ENCODE peak calls at places on chromosome 19, in five cellular contexts. One of them, this sample, is unnamed. For H3K4me1 and H3K9me3, the result is how much of the 10 kb centered on the place peaks cover.

GRCh38 chr19:1482361-1483066 is 3.5 kb upstream of the C19orf25 start:
- DNase-seq in neuronal stem cell: no peak
- DNase-seq in CD8-positive, alpha-beta T cell: no peak
- DNase-seq in left ventricle myocardium inferior: no peak
- DNase-seq in HCT116: no peak
- DNase-seq in this sample: no peak

GRCh38 chr19:16262618-16263017 is 62.0 kb upstream of the KLF2 start:
- DNase-seq in neuronal stem cell: no peak
- DNase-seq in CD8-positive, alpha-beta T cell: no peak
- DNase-seq in left ventricle myocardium inferior: no peak
- DNase-seq in HCT116: no peak
- DNase-seq in this sample: no peak

GRCh38 chr19:39438270-39438934 is 2.7 kb upstream of the RPS16 start:
- DNase-seq in neuronal stem cell: no peak
- DNase-seq in CD8-positive, alpha-beta T cell: no peak
- DNase-seq in left ventricle myocardium inferior: no peak
- DNase-seq in HCT116: no peak
- DNase-seq in this sample: no peak

GRCh38 chr19:30691767-30692516 is 319.8 kb downstream of the ZNF536 start:
- DNase-seq in neuronal stem cell: no peak
- DNase-seq in CD8-positive, alpha-beta T cell: no peak
- DNase-seq in left ventricle myocardium inferior: no peak
- DNase-seq in HCT116: no peak
- DNase-seq in this sample: no peak

GRCh38 chr19:44892932-44893331 is 1.9 kb downstream of the TOMM40 start:
- DNase-seq in neuronal stem cell: no peak
- DNase-seq in CD8-positive, alpha-beta T cell: no peak
- DNase-seq in left ventricle myocardium inferior: no peak
- DNase-seq in HCT116: no peak
- DNase-seq in this sample: no peak

GRCh38 chr19:14517840-14518505 is at the start of gene DNAJB1:
- DNase-seq in neuronal stem cell: no peak
- DNase-seq in CD8-positive, alpha-beta T cell: no peak
- DNase-seq in left ventricle myocardium inferior: peak
- DNase-seq in HCT116: no peak
- DNase-seq in this sample: peak

GRCh38 chr19:7469654-7470285 is 19.1 kb downstream of the PEX11G start:
- DNase-seq in neuronal stem cell: no peak
- DNase-seq in CD8-positive, alpha-beta T cell: no peak
- DNase-seq in left ventricle myocardium inferior: no peak
- DNase-seq in HCT116: no peak
- DNase-seq in this sample: no peak

GRCh38 chr19:29837448-29837961 is 25.7 kb downstream of the CCNE1 start:
- DNase-seq in neuronal stem cell: no peak
- DNase-seq in CD8-positive, alpha-beta T cell: no peak
- DNase-seq in left ventricle myocardium inferior: no peak
- DNase-seq in HCT116: no peak
- DNase-seq in this sample: no peak

GRCh38 chr19:19386373-19386869 is 19.1 kb upstream of the GATAD2A start:
- DNase-seq in neuronal stem cell: no peak
- DNase-seq in CD8-positive, alpha-beta T cell: no peak
- DNase-seq in left ventricle myocardium inferior: no peak
- DNase-seq in HCT116: no peak
- DNase-seq in this sample: no peak

GRCh38 chr19:28737021-28737525 is 475.9 kb downstream of the UQCRFS1 start:
- DNase-seq in neuronal stem cell: no peak
- DNase-seq in CD8-positive, alpha-beta T cell: no peak
- DNase-seq in left ventricle myocardium inferior: no peak
- DNase-seq in HCT116: no peak
- DNase-seq in this sample: no peak

GRCh38 chr19:30224689-30225606 is 147.2 kb upstream of the ZNF536 start:
- DNase-seq in neuronal stem cell: no peak
- DNase-seq in CD8-positive, alpha-beta T cell: no peak
- DNase-seq in left ventricle myocardium inferior: no peak
- DNase-seq in HCT116: no peak
- DNase-seq in this sample: peak

GRCh38 chr19:18839465-18840287 is 7.9 kb downstream of the UPF1 start:
- DNase-seq in neuronal stem cell: no peak
- DNase-seq in CD8-positive, alpha-beta T cell: no peak
- DNase-seq in left ventricle myocardium inferior: no peak
- DNase-seq in HCT116: no peak
- DNase-seq in this sample: no peak

GRCh38 chr19:53883231-53883661 is 1.2 kb downstream of the PRKCG start:
- DNase-seq in neuronal stem cell: no peak
- DNase-seq in CD8-positive, alpha-beta T cell: no peak
- DNase-seq in left ventricle myocardium inferior: no peak
- DNase-seq in HCT116: no peak
- DNase-seq in this sample: peak

GRCh38 chr19:51607077-51607476 is 23.1 kb downstream of the SIGLEC5 start:
- DNase-seq in neuronal stem cell: no peak
- DNase-seq in CD8-positive, alpha-beta T cell: no peak
- DNase-seq in left ventricle myocardium inferior: no peak
- DNase-seq in HCT116: no peak
- DNase-seq in this sample: no peak

GRCh38 chr19:35436477-35437141 is 11.4 kb upstream of the FFAR2 start:
- DNase-seq in neuronal stem cell: no peak
- DNase-seq in CD8-positive, alpha-beta T cell: no peak
- DNase-seq in left ventricle myocardium inferior: no peak
- DNase-seq in HCT116: no peak
- DNase-seq in this sample: no peak

GRCh38 chr19:45553464-45553863 is 31.1 kb downstream of the OPA3 start:
- DNase-seq in neuronal stem cell: no peak
- DNase-seq in CD8-positive, alpha-beta T cell: no peak
- DNase-seq in left ventricle myocardium inferior: no peak
- DNase-seq in HCT116: no peak
- DNase-seq in this sample: no peak

GRCh38 chr19:4455742-4456565 is 1.6 kb downstream of the UBXN6 start:
- DNase-seq in neuronal stem cell: no peak
- DNase-seq in CD8-positive, alpha-beta T cell: no peak
- DNase-seq in left ventricle myocardium inferior: peak
- DNase-seq in HCT116: no peak
- DNase-seq in this sample: no peak

GRCh38 chr19:29515233-29515619 is 10.6 kb upstream of the VSTM2B start:
- DNase-seq in neuronal stem cell: no peak
- DNase-seq in CD8-positive, alpha-beta T cell: no peak
- DNase-seq in left ventricle myocardium inferior: peak
- DNase-seq in HCT116: no peak
- DNase-seq in this sample: no peak

GRCh38 chr19:38699027-38699346 is 45.3 kb downstream of the CAPN12 start:
- DNase-seq in neuronal stem cell: no peak
- DNase-seq in CD8-positive, alpha-beta T cell: no peak
- DNase-seq in left ventricle myocardium inferior: no peak
- DNase-seq in HCT116: no peak
- DNase-seq in this sample: no peak

GRCh38 chr19:1282588-1283206 is 3.0 kb upstream of the EFNA2 start:
- DNase-seq in neuronal stem cell: no peak
- DNase-seq in CD8-positive, alpha-beta T cell: no peak
- DNase-seq in left ventricle myocardium inferior: no peak
- DNase-seq in HCT116: no peak
- DNase-seq in this sample: no peak

GRCh38 chr19:1756264-1756663 is 3.0 kb downstream of the ONECUT3 start:
- DNase-seq in neuronal stem cell: no peak
- DNase-seq in CD8-positive, alpha-beta T cell: no peak
- DNase-seq in left ventricle myocardium inferior: no peak
- DNase-seq in HCT116: no peak
- DNase-seq in this sample: no peak

GRCh38 chr19:32599736-32600157 is 18.8 kb downstream of the PDCD5 start:
- DNase-seq in neuronal stem cell: peak
- DNase-seq in CD8-positive, alpha-beta T cell: peak
- DNase-seq in left ventricle myocardium inferior: no peak
- DNase-seq in HCT116: peak
- DNase-seq in this sample: peak

GRCh38 chr19:55160128-55160985 is 2.8 kb upstream of the TNNI3 start:
- DNase-seq in neuronal stem cell: peak
- DNase-seq in CD8-positive, alpha-beta T cell: peak
- DNase-seq in left ventricle myocardium inferior: peak
- DNase-seq in HCT116: peak
- DNase-seq in this sample: peak

GRCh38 chr19:13019330-13019729 is 24.1 kb downstream of the NFIX start:
- DNase-seq in neuronal stem cell: no peak
- DNase-seq in CD8-positive, alpha-beta T cell: no peak
- DNase-seq in left ventricle myocardium inferior: no peak
- DNase-seq in HCT116: no peak
- DNase-seq in this sample: no peak
- H3K4me1 ChIP-seq in neuronal stem cell: under half
- H3K4me1 ChIP-seq in CD8-positive, alpha-beta T cell: under half
- H3K4me1 ChIP-seq in left ventricle myocardium inferior: half or more
- H3K4me1 ChIP-seq in HCT116: under half
- H3K4me1 ChIP-seq in this sample: under half

GRCh38 chr19:56383826-56384605 is 9.3 kb downstream of the ZNF582 start:
- DNase-seq in neuronal stem cell: no peak
- DNase-seq in CD8-positive, alpha-beta T cell: no peak
- DNase-seq in left ventricle myocardium inferior: no peak
- DNase-seq in HCT116: no peak
- DNase-seq in this sample: no peak
- H3K9me3 ChIP-seq in neuronal stem cell: under half
- H3K9me3 ChIP-seq in CD8-positive, alpha-beta T cell: under half
- H3K9me3 ChIP-seq in left ventricle myocardium inferior: half or more
- H3K9me3 ChIP-seq in HCT116: under half
- H3K9me3 ChIP-seq in this sample: under half

DNA sequence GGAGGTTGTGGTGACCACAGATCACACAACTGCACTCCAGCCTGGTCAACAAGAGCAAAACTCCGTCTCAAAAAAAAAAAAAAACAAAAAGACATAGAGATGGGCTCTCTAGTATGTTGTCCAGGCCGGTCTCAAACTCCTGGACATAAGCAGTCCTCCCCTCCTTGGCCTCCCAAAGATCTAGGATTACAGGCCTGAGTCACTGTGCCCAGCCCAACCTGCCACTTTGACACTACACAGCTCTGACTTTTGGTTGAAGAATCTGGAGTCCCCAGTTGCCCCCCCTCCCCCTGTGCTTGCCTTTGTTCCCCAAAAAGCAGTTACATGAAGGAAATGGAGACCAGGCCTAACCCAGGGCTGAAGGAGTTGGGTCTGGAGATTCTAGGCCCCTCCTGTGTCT is 12.9 kb downstream of the CARM1 start:
- DNase-seq in neuronal stem cell: no peak
- DNase-seq in CD8-positive, alpha-beta T cell: no peak
- DNase-seq in left ventricle myocardium inferior: no peak
- DNase-seq in HCT116: peak
- DNase-seq in this sample: no peak
- H3K4me1 ChIP-seq in neuronal stem cell: half or more
- H3K4me1 ChIP-seq in CD8-positive, alpha-beta T cell: under half
- H3K4me1 ChIP-seq in left ventricle myocardium inferior: half or more
- H3K4me1 ChIP-seq in HCT116: half or more
- H3K4me1 ChIP-seq in this sample: under half

GRCh38 chr19:23313196-23313595 is 63.0 kb upstream of the ZNF724 start:
- DNase-seq in neuronal stem cell: no peak
- DNase-seq in CD8-positive, alpha-beta T cell: no peak
- DNase-seq in left ventricle myocardium inferior: no peak
- DNase-seq in HCT116: no peak
- DNase-seq in this sample: no peak

GRCh38 chr19:23311551-23311950 is 61.4 kb upstream of the ZNF724 start:
- DNase-seq in neuronal stem cell: no peak
- DNase-seq in CD8-positive, alpha-beta T cell: no peak
- DNase-seq in left ventricle myocardium inferior: no peak
- DNase-seq in HCT116: no peak
- DNase-seq in this sample: no peak

GRCh38 chr19:23310729-23311211 is 60.6 kb upstream of the ZNF724 start:
- DNase-seq in neuronal stem cell: no peak
- DNase-seq in CD8-positive, alpha-beta T cell: no peak
- DNase-seq in left ventricle myocardium inferior: no peak
- DNase-seq in HCT116: no peak
- DNase-seq in this sample: no peak

GRCh38 chr19:23314505-23315241 is 64.5 kb upstream of the ZNF724 start:
- DNase-seq in neuronal stem cell: no peak
- DNase-seq in CD8-positive, alpha-beta T cell: no peak
- DNase-seq in left ventricle myocardium inferior: no peak
- DNase-seq in HCT116: no peak
- DNase-seq in this sample: no peak

GRCh38 chr19:23312515-23312914 is 62.3 kb upstream of the ZNF724 start:
- DNase-seq in neuronal stem cell: no peak
- DNase-seq in CD8-positive, alpha-beta T cell: no peak
- DNase-seq in left ventricle myocardium inferior: no peak
- DNase-seq in HCT116: no peak
- DNase-seq in this sample: no peak
- H3K9me3 ChIP-seq in neuronal stem cell: under half
- H3K9me3 ChIP-seq in CD8-positive, alpha-beta T cell: under half
- H3K9me3 ChIP-seq in left ventricle myocardium inferior: under half
- H3K9me3 ChIP-seq in HCT116: under half
- H3K9me3 ChIP-seq in this sample: under half

DNA sequence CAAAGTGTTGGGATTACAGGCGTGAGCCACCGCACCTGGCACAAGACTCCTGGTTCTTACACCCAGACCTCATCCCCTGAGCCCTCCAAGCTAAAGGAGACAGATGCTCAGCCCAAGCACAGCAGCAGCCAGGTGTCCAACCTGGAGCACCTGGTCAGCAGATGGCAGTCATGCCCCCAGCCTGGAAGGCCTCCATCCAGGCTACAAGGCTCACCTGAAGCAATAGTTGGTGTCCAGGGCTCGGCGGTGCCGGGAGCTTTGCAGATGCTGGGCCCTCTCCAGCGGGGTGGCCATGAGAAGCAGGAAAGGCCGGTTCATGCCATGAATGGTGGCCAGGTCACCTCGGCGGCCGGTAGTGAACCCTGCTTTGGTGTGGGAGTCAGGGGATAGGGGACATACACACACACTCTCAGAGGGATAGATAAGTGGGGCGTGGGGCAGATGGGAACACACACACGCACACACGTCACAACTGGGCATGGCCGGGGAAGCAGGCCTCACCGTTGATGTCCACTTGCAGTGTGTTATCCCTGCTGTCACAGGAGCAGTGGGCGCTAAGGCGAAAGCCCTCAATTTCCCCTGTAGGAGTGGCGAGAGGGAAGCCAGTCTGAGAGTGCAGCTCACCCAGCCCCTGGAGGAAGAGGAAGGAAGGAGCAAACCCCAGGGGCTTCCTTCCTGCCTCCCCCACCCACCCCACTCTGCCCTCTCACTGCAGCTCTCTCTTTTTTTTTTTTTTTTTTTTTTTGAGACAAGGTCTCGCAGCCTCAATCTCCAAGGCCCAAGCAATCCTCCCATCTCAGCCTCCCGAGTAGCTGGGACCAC is 11.8 kb downstream of the TGFB1 start:
- DNase-seq in neuronal stem cell: no peak
- DNase-seq in CD8-positive, alpha-beta T cell: no peak
- DNase-seq in left ventricle myocardium inferior: no peak
- DNase-seq in HCT116: no peak
- DNase-seq in this sample: no peak
- H3K4me1 ChIP-seq in neuronal stem cell: under half
- H3K4me1 ChIP-seq in CD8-positive, alpha-beta T cell: under half
- H3K4me1 ChIP-seq in left ventricle myocardium inferior: under half
- H3K4me1 ChIP-seq in HCT116: under half
- H3K4me1 ChIP-seq in this sample: under half

GRCh38 chr19:56919308-56919995 is 78.9 kb upstream of the PEG3 start:
- DNase-seq in neuronal stem cell: no peak
- DNase-seq in CD8-positive, alpha-beta T cell: no peak
- DNase-seq in left ventricle myocardium inferior: no peak
- DNase-seq in HCT116: no peak
- DNase-seq in this sample: no peak
- H3K9me3 ChIP-seq in neuronal stem cell: under half
- H3K9me3 ChIP-seq in CD8-positive, alpha-beta T cell: under half
- H3K9me3 ChIP-seq in left ventricle myocardium inferior: under half
- H3K9me3 ChIP-seq in HCT116: under half
- H3K9me3 ChIP-seq in this sample: under half

GRCh38 chr19:6023085-6023682 is 45.2 kb upstream of the RANBP3 start:
- DNase-seq in neuronal stem cell: no peak
- DNase-seq in CD8-positive, alpha-beta T cell: no peak
- DNase-seq in left ventricle myocardium inferior: no peak
- DNase-seq in HCT116: no peak
- DNase-seq in this sample: no peak
- H3K4me1 ChIP-seq in neuronal stem cell: under half
- H3K4me1 ChIP-seq in CD8-positive, alpha-beta T cell: under half
- H3K4me1 ChIP-seq in left ventricle myocardium inferior: under half
- H3K4me1 ChIP-seq in HCT116: under half
- H3K4me1 ChIP-seq in this sample: under half